ENCODE peak calls at places on chromosomes 7 and 10, in ten cellular contexts. D, F, G, C, H, K, Y, W, X and S are unnamed samples.

GRCh38 chr7:158239290-158239981 is 348.2 kb downstream of the PTPRN2 start:
- DNase-seq in D (no peak), F (no peak), G (no peak), C (no peak), H (no peak), K (no peak), Y (no peak), W (no peak), X (no peak), S (no peak)

GRCh38 chr7:139725077-139725476 is 52.7 kb downstream of the HIPK2 start:
- DNase-seq in D (peak), F (no peak), G (peak), C (no peak), H (no peak), K (peak), Y (peak), W (peak), X (no peak), S (no peak)

GRCh38 chr7:91636129-91636724 is 244.3 kb downstream of the MTERF1 start:
- DNase-seq in D (no peak), F (peak), G (no peak), C (no peak), H (no peak), K (no peak), Y (peak), W (peak), X (no peak), S (no peak)

GRCh38 chr7:44469461-44469860 is 21.0 kb downstream of the NUDCD3 start:
- DNase-seq in D (no peak), F (no peak), G (no peak), C (no peak), H (no peak), K (no peak), Y (no peak), W (no peak), X (no peak), S (no peak)

GRCh38 chr7:143381427-143382125 is 431 bp downstream of the ZYX start:
- DNase-seq in D (peak), F (no peak), G (peak), C (no peak), H (peak), K (no peak), Y (peak), W (peak), X (no peak), S (no peak)

GRCh38 chr7:20199015-20199737 is 18.0 kb downstream of the MACC1 start:
- DNase-seq in D (peak), F (no peak), G (no peak), C (no peak), H (peak), K (no peak), Y (peak), W (peak), X (no peak), S (no peak)

GRCh38 chr7:27248911-27249723 is 6.5 kb downstream of the EVX1 start:
- DNase-seq in D (peak), F (no peak), G (no peak), C (no peak), H (no peak), K (no peak), Y (no peak), W (peak), X (no peak), S (no peak)

GRCh38 chr10:69614130-69614529 is 15.9 kb upstream of the FAM241B start:
- DNase-seq in D (no peak), F (no peak), G (no peak), C (no peak), H (no peak), K (no peak), Y (no peak), W (no peak), X (no peak), S (no peak)

GRCh38 chr10:124174071-124174566 is 80.7 kb upstream of the CHST15 start:
- DNase-seq in D (no peak), F (no peak), G (no peak), C (no peak), H (no peak), K (no peak), Y (no peak), W (no peak), X (no peak), S (no peak)

GRCh38 chr7:65968256-65969185 is 13.5 kb downstream of the GUSB start:
- DNase-seq in D (no peak), F (no peak), G (no peak), C (no peak), H (no peak), K (no peak), Y (no peak), W (no peak), X (no peak), S (no peak)

GRCh38 chr7:24769014-24769830 is 12.0 kb upstream of the GSDME start:
- DNase-seq in D (no peak), F (no peak), G (no peak), C (no peak), H (no peak), K (no peak), Y (no peak), W (no peak), X (no peak), S (no peak)

GRCh38 chr10:119608316-119609155 is 11.8 kb upstream of the TIAL1 start:
- DNase-seq in D (peak), F (peak), G (peak), C (peak), H (peak), K (no peak), Y (peak), W (peak), X (no peak), S (no peak)

GRCh38 chr10:30039567-30039966 is 19.8 kb downstream of the JCAD start:
- DNase-seq in D (no peak), F (no peak), G (no peak), C (no peak), H (no peak), K (no peak), Y (peak), W (no peak), X (no peak), S (no peak)